ENCODE peak calls at places on chromosomes 13 and 19, in eight cellular contexts. T is cardiac fibroblast, V is testis, J is neural progenitor cell, G is GM06990, C is lower leg skin, X is HL-60, L is OCI-LY7. O is an unnamed sample.

GRCh38 chr13:92842145-92842544 is 384.5 kb upstream of the GPC6 start:
- DNase-seq in L (no peak), J (no peak), V (no peak), T (peak), C (no peak), G (no peak), X (no peak), O (no peak)

GRCh38 chr19:54431255-54431838 is 16.1 kb downstream of the TTYH1 start:
- DNase-seq in T (no peak), J (no peak), G (no peak), L (no peak), C (no peak), V (peak), X (no peak), O (no peak)

GRCh38 chr19:56119585-56119978 is 1.5 kb downstream of the ZNF787 start:
- DNase-seq in J (no peak), X (no peak), T (peak), C (no peak), L (no peak), V (no peak), G (no peak), O (no peak)

GRCh38 chr13:25169951-25170553 is 2.0 kb downstream of the AMER2 start:
- DNase-seq in T (no peak), C (no peak), J (no peak), G (no peak), X (no peak), V (no peak), L (no peak), O (no peak)

GRCh38 chr13:111303559-111303958 is 16.9 kb upstream of the TEX29 start:
- DNase-seq in C (no peak), V (no peak), X (no peak), J (no peak), G (no peak), T (no peak), L (no peak), O (no peak)

GRCh38 chr19:46371371-46371901 is 24.5 kb downstream of the PPP5C start:
- DNase-seq in V (no peak), C (no peak), T (peak), G (no peak), L (no peak), X (no peak), J (no peak), O (no peak)

GRCh38 chr13:90445179-90445578 is 902.3 kb upstream of the MIR17HG start:
- DNase-seq in V (no peak), L (no peak), X (no peak), J (peak), G (no peak), C (peak), T (peak), O (no peak)

GRCh38 chr13:41246969-41247750 is 16.2 kb downstream of the MTRF1 start:
- DNase-seq in X (no peak), C (no peak), J (no peak), V (no peak), G (no peak), L (no peak), T (no peak), O (no peak)

GRCh38 chr13:42066542-42066941 is 18.1 kb downstream of the DGKH start:
- DNase-seq in G (no peak), L (no peak), C (no peak), X (no peak), J (no peak), V (no peak), T (peak), O (no peak)

GRCh38 chr13:44690376-44690775 is 114.2 kb upstream of the TSC22D1 start:
- DNase-seq in T (no peak), G (no peak), X (no peak), C (no peak), J (no peak), L (no peak), V (no peak), O (no peak)
- TF ChIP-seq CTCF in T (no peak), G (no peak), X (no peak), C (no peak), J (no peak), L (no peak), V (no peak), O (no peak)

DNA sequence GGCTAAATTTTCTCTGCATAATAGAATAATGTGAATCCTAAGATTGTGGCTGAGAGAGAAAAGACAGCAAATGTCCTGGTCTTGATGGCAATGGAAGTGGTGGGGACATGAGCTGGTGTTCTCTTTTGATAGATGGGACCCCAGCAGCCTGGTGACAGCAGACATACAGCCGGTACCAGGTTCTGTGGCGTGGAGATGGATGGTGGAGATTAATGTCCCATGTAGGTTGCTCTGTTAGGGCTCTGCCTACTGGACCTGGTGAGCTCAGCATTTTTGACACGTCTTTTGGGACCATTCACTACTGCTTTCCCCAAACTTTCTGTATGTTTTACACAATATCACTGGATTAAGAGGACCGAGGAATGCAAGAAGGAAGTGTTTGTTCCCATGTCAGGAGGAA is 8.2 kb upstream of the SIGLEC14 start:
- DNase-seq in V (no peak), L (no peak), X (no peak), C (no peak), J (no peak), G (no peak), T (no peak), O (no peak)
- TF ChIP-seq CTCF in V (no peak), L (no peak), X (no peak), C (no peak), J (no peak), G (no peak), T (no peak), O (no peak)

GRCh38 chr13:29908411-29908810 is 58.0 kb upstream of the UBL3 start:
- DNase-seq in V (no peak), C (peak), G (no peak), J (no peak), X (no peak), T (peak), L (no peak), O (no peak)

GRCh38 chr13:29907670-29908069 is 57.3 kb upstream of the UBL3 start:
- DNase-seq in T (no peak), V (no peak), G (no peak), L (no peak), J (no peak), X (no peak), C (no peak), O (no peak)

GRCh38 chr13:29908917-29909755 is 58.7 kb upstream of the UBL3 start:
- DNase-seq in V (no peak), X (no peak), C (no peak), G (no peak), T (no peak), L (no peak), J (no peak), O (no peak)

GRCh38 chr13:29911781-29912478 is 61.5 kb upstream of the UBL3 start:
- DNase-seq in T (no peak), G (no peak), C (no peak), J (no peak), X (no peak), V (no peak), L (no peak), O (no peak)

GRCh38 chr13:29909975-29910674 is 59.7 kb upstream of the UBL3 start:
- DNase-seq in J (no peak), L (no peak), T (peak), X (no peak), V (no peak), C (peak), G (no peak), O (no peak)
- TF ChIP-seq CTCF in J (no peak), L (no peak), T (no peak), X (no peak), V (no peak), C (no peak), G (no peak), O (no peak)

GRCh38 chr19:1606138-1606651 is 933 bp upstream of the UQCR11 start:
- DNase-seq in T (no peak), V (no peak), C (no peak), L (peak), G (no peak), J (no peak), X (no peak), O (peak)
- TF ChIP-seq CTCF in T (no peak), V (no peak), C (no peak), L (peak), G (no peak), J (no peak), X (no peak), O (no peak)

DNA sequence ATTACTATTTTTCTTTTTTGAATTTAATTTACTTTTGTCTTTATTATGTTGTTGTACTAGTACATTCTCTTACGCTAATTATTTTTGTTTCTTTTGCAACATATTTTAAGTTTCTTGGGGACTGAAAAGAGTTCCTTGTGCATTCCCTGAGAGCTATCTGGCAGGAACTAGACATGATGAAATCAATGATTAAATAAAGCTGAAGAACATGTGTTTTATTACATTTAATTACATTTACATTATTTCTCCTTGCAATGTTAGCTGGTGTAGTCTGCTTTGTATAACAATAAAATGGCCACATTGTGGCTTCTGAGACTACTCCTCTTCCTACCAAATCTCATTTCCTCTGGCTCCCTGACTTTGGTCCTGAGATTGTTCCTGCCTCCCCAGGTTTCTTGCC is 244.9 kb downstream of the NDFIP2 start:
- DNase-seq in X (no peak), G (no peak), C (no peak), T (no peak), L (no peak), J (no peak), V (no peak), O (no peak)
- TF ChIP-seq CTCF in X (no peak), G (no peak), C (no peak), T (no peak), L (no peak), J (no peak), V (no peak), O (no peak)

DNA sequence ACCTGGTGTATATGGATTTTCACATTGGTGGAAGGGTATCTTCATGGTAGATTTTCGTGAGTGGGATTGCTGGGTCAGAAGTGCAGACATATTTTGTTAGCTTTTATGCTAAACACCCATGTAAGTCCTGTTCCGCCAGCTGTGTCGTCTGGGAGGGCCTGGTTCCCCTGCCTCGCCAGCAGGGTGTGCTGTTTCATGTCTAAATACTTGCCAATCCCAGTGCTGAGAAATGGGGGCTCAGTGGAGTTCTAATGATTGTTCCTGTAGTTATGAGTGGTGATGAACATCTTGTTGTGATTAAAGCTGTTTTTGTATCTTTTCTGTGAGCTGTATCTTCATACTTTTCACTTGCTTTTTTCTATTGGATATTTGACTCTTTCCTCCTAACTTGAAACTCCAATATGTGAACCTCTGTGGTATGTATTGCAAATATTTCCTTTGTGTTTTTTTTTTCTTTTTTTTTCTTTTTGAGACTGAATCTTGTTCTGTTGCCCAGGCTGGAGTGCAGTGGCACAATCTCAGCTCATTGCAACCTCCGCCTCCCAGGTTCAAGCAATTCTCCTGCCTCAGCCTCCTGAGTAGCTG is 32.7 kb downstream of the KDM4B start:
- DNase-seq in C (no peak), X (no peak), G (no peak), L (peak), J (peak), T (peak), V (no peak), O (peak)
- TF ChIP-seq CTCF in C (no peak), X (peak), G (peak), L (peak), J (peak), T (peak), V (peak), O (peak)